ENCODE peak calls at places on chromosomes 4 and X, in four cellular contexts. F is NCI-H460, D is spleen, Y is AG09319. V is an unnamed sample.

GRCh38 chrX:118188977-118189376 is 72.4 kb upstream of the KLHL13 start:
- DNase-seq in F (no peak), D (no peak), Y (no peak), V (no peak)

GRCh38 chr4:183617075-183617474 is 41.9 kb downstream of the RWDD4 start:
- DNase-seq in F (no peak), D (no peak), Y (no peak), V (no peak)

GRCh38 chrX:10656214-10656613 is 35.8 kb upstream of the MID1 start:
- DNase-seq in F (no peak), D (no peak), Y (no peak), V (no peak)

GRCh38 chrX:155086202-155086840 is 15.0 kb downstream of the BRCC3 start:
- DNase-seq in F (peak), D (peak), Y (no peak), V (no peak)

GRCh38 chrX:14056201-14056600 is 26.5 kb upstream of the GEMIN8 start:
- DNase-seq in F (no peak), D (no peak), Y (no peak), V (no peak)

GRCh38 chrX:103431316-103431715 is 55.0 kb downstream of the BEX3 start:
- DNase-seq in F (peak), D (no peak), Y (no peak), V (no peak)

GRCh38 chr4:181301735-181302380 is 941.3 kb upstream of the TENM3 start:
- DNase-seq in F (peak), D (no peak), Y (no peak), V (no peak)

GRCh38 chr4:128751354-128751753 is 58.1 kb upstream of the JADE1 start:
- DNase-seq in F (no peak), D (no peak), Y (no peak), V (no peak)

GRCh38 chr4:131316086-131316485 is 1833.0 kb upstream of the PCDH10 start:
- DNase-seq in F (no peak), D (no peak), Y (no peak), V (no peak)

GRCh38 chr4:79917246-79917645 is 155.8 kb downstream of the ANTXR2 start:
- DNase-seq in F (peak), D (no peak), Y (no peak), V (peak)

GRCh38 chr4:33262809-33263208 is 2542.6 kb downstream of the PCDH7 start:
- DNase-seq in F (no peak), D (no peak), Y (no peak), V (no peak)

GRCh38 chr4:150126201-150126879 is 48.1 kb downstream of the DCLK2 start:
- DNase-seq in F (no peak), D (no peak), Y (no peak), V (no peak)

GRCh38 chr4:123701046-123701445 is 304.5 kb downstream of the SPRY1 start:
- DNase-seq in F (no peak), D (no peak), Y (no peak), V (no peak)

GRCh38 chr4:164926301-164926700 is 49.3 kb downstream of the APELA start:
- DNase-seq in F (no peak), D (no peak), Y (no peak), V (no peak)

GRCh38 chr4:153465583-153465921 is 608 bp upstream of the TMEM131L start:
- DNase-seq in F (no peak), D (peak), Y (no peak), V (peak)

GRCh38 chr4:128727658-128728057 is 81.8 kb upstream of the JADE1 start:
- DNase-seq in F (no peak), D (no peak), Y (no peak), V (no peak)

GRCh38 chr4:105670684-105671083 is 37.8 kb downstream of the INTS12 start:
- DNase-seq in F (no peak), D (no peak), Y (no peak), V (no peak)

GRCh38 chr4:110754726-110755125 is 131.8 kb upstream of the PITX2 start:
- DNase-seq in F (no peak), D (no peak), Y (no peak), V (no peak)

GRCh38 chr4:100690812-100691211 is 173.0 kb upstream of the EMCN start:
- DNase-seq in F (no peak), D (no peak), Y (no peak), V (no peak)

GRCh38 chr4:26049447-26049846 is 135.4 kb downstream of the SMIM20 start:
- DNase-seq in F (no peak), D (no peak), Y (no peak), V (no peak)

GRCh38 chrX:64204252-64204651 is 1.3 kb downstream of the AMER1 start:
- DNase-seq in F (no peak), D (peak), Y (no peak), V (no peak)

GRCh38 chr4:120070191-120070590 is 3.5 kb upstream of the MAD2L1 start:
- DNase-seq in F (no peak), D (no peak), Y (no peak), V (no peak)

GRCh38 chrX:152674135-152674534 is 24.5 kb upstream of the MAGEA3 start:
- DNase-seq in F (no peak), D (no peak), Y (no peak), V (no peak)

GRCh38 chr4:3512719-3513118 is 19.5 kb downstream of the LRPAP1 start:
- DNase-seq in F (no peak), D (no peak), Y (no peak), V (no peak)

V was measured in posterior vena cava.